ENCODE peak calls at places on chromosomes 13 and 19, in seven cellular contexts. Y, A, I, Z, V, R and J are unnamed samples.

GRCh38 chr19:55340144-55340783 is 588 bp downstream of the KMT5C start:
- DNase-seq in R (no peak), I (no peak), Y (no peak), Z (peak; percentile 43), A (no peak), V (peak; percentile 56), J (peak; percentile 37)

GRCh38 chr19:55478364-55478763 is 1.9 kb downstream of the ZNF628 start:
- DNase-seq in Z (no peak), V (no peak), R (no peak), A (no peak), Y (no peak), I (no peak), J (no peak)

GRCh38 chr13:98687319-98687718 is 65.2 kb downstream of the SLC15A1 start:
- DNase-seq in Y (no peak), Z (no peak), A (no peak), R (no peak), I (no peak), V (no peak), J (no peak)

GRCh38 chr19:7415163-7415856 is 66.6 kb downstream of the ARHGEF18 start:
- DNase-seq in I (peak; percentile 47), Y (no peak), V (no peak), A (no peak), R (no peak), Z (peak; percentile 27), J (no peak)

GRCh38 chr19:33064117-33064777 is 441 bp downstream of the RHPN2 start:
- DNase-seq in V (peak; percentile 66), R (no peak), Y (no peak), A (no peak), I (no peak), Z (peak; percentile 56), J (peak; percentile 67)

GRCh38 chr13:107373551-107373950 is 805.6 kb upstream of the ARGLU1 start:
- DNase-seq in V (no peak), Y (no peak), R (no peak), Z (no peak), A (no peak), I (no peak), J (no peak)

GRCh38 chr13:78147905-78148304 is 229.3 kb upstream of the EDNRB start:
- DNase-seq in Y (no peak), R (no peak), A (no peak), V (no peak), Z (no peak), I (no peak), J (no peak)

GRCh38 chr19:34525001-34525400 is 43.4 kb downstream of the WTIP start:
- DNase-seq in V (no peak), I (no peak), A (no peak), Z (no peak), R (no peak), Y (no peak), J (no peak)

GRCh38 chr19:53808710-53809125 is 15.4 kb downstream of the NLRP12 start:
- DNase-seq in Z (no peak), V (no peak), Y (no peak), I (no peak), R (no peak), A (no peak), J (peak; percentile 14)

GRCh38 chr19:30070198-30070969 is 128.3 kb downstream of the URI1 start:
- DNase-seq in Y (no peak), I (no peak), V (no peak), A (no peak), Z (no peak), R (no peak), J (peak; percentile 4)

GRCh38 chr13:43042410-43042921 is 19.1 kb downstream of the DNAJC15 start:
- DNase-seq in I (no peak), Z (no peak), A (no peak), R (no peak), V (no peak), Y (no peak), J (no peak)

GRCh38 chr13:33639640-33640080 is 178.3 kb upstream of the RFC3 start:
- DNase-seq in Z (no peak), A (no peak), Y (no peak), V (no peak), I (no peak), R (no peak), J (no peak)

GRCh38 chr19:13629687-13630357 is 123.5 kb upstream of the CACNA1A start:
- DNase-seq in A (no peak), Z (no peak), I (no peak), Y (no peak), V (no peak), R (no peak), J (no peak)

GRCh38 chr19:35002037-35002535 is 2.0 kb downstream of the GRAMD1A start:
- DNase-seq in I (no peak), A (no peak), V (no peak), Y (no peak), R (no peak), Z (no peak), J (no peak)

GRCh38 chr13:39263033-39263432 is 224.8 kb downstream of the NHLRC3 start:
- DNase-seq in V (peak; percentile 66), Y (no peak), R (no peak), A (peak; percentile 46), Z (peak; percentile 54), I (peak; percentile 63), J (peak; percentile 42)

GRCh38 chr13:60328073-60328472 is 68.9 kb upstream of the TDRD3 start:
- DNase-seq in A (no peak), R (no peak), I (no peak), Y (no peak), V (no peak), Z (no peak), J (no peak)

GRCh38 chr13:60331249-60332012 is 65.6 kb upstream of the TDRD3 start:
- DNase-seq in R (no peak), Z (no peak), I (no peak), A (no peak), V (no peak), Y (no peak), J (no peak)

GRCh38 chr13:60326273-60326672 is 70.7 kb upstream of the TDRD3 start:
- DNase-seq in Y (no peak), A (no peak), I (no peak), Z (no peak), V (no peak), R (no peak), J (no peak)

GRCh38 chr13:60327551-60327950 is 69.5 kb upstream of the TDRD3 start:
- DNase-seq in Z (no peak), V (peak; percentile 11), A (no peak), Y (no peak), I (no peak), R (no peak), J (no peak)

GRCh38 chr13:60329221-60329983 is 67.6 kb upstream of the TDRD3 start:
- DNase-seq in Y (no peak), V (peak; percentile 71), I (peak; percentile 43), A (no peak), Z (peak; percentile 42), R (no peak), J (peak; percentile 26)
- TF ChIP-seq CTCF in Y (peak; percentile 27), V (no peak), I (no peak), A (no peak), Z (no peak), R (peak; percentile 21), J (peak; percentile 58)

DNA sequence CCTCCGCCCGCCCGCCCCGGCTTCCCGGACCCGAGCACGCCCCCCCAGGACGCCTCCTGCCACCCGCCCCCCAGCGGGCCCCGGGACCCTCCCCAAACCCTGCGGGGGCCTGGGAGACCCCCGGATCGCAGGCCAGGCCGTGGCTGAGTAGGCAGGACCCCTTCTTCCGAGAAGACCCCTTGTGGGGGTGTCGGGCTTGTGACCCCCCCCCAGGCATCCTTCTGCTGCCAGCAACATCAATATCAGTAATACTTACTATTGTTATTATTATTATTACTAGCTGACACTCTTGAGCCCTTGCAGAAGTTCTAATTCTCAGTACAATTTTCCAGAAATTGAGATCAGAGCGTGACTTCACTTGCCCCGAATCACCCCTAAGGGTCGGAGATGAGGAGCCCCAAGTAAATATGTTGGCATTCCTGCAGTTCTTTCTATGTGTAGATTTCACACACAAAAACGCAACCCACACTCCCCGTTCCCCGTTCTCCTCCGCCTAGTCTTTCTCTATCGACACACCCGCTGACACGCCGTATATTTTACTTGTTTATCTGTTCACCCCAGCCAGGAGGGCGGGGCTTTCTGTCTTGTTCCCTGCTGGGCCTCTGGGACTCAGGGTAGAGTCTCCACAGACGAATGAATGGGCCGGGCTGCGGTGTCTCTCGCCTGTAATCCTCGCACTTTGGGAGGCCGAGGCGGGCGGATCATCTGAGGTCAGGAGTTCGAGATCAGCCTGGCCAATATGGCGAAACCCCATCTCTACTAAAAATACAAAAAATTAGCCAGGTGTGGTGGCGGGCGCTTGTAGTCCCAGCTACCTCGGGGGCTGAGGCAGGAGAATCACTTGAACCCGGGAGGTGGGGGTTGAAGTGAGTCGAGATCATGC is 14.7 kb downstream of the TLE5 start:
- DNase-seq in R (no peak), A (peak; percentile 98), I (peak; percentile 92), Z (peak; percentile 95), V (peak; percentile 95), Y (peak; percentile 86), J (peak; percentile 96)
- H3K4me3 ChIP-seq in R (peak overlapping the region; percentile 19), A (peak overlapping the region; percentile 31), I (peak overlapping the region; percentile 15), Z (peak overlapping the region; percentile 3), V (no peak overlapping the region), Y (peak overlapping the region; percentile 50), J (peak overlapping the region; percentile 58)

DNA sequence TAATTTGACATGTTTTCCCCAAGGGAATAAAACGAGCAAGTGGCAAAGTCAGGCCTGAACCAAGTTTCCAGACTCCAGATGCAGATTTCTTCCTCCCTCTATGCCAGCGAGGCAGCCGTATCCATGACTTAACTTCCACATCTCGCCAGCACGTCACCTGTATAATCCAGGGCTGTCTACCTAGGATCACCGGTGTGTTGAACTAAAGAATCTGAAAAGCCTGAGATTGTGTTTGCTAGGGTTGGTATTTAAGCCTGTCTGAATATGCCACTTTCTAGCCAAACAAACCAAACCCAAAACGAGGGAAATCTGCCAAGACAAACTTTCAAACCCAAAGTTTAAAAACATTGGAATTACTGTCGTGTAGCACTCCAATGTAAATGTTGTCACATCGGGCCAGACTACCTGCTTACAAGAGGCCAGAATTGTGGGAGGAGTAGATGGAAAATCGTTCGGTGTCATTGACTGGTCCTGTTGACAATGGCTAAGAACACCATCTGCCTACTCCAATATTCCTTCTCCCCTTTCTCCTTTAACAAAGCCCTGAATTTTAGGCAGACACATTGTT is 747.9 kb downstream of the EFNB2 start:
- DNase-seq in I (no peak), Z (peak; percentile 24), Y (no peak), R (no peak), A (no peak), V (peak; percentile 28), J (no peak)
- H3K9me3 ChIP-seq in I (no peaks in the 10 kb centered on the region), Z (no peaks in the 10 kb centered on the region), Y (no peaks in the 10 kb centered on the region), R (no peaks in the 10 kb centered on the region), A (no peaks in the 10 kb centered on the region), V (no peaks in the 10 kb centered on the region), J (no peaks in the 10 kb centered on the region)

DNA sequence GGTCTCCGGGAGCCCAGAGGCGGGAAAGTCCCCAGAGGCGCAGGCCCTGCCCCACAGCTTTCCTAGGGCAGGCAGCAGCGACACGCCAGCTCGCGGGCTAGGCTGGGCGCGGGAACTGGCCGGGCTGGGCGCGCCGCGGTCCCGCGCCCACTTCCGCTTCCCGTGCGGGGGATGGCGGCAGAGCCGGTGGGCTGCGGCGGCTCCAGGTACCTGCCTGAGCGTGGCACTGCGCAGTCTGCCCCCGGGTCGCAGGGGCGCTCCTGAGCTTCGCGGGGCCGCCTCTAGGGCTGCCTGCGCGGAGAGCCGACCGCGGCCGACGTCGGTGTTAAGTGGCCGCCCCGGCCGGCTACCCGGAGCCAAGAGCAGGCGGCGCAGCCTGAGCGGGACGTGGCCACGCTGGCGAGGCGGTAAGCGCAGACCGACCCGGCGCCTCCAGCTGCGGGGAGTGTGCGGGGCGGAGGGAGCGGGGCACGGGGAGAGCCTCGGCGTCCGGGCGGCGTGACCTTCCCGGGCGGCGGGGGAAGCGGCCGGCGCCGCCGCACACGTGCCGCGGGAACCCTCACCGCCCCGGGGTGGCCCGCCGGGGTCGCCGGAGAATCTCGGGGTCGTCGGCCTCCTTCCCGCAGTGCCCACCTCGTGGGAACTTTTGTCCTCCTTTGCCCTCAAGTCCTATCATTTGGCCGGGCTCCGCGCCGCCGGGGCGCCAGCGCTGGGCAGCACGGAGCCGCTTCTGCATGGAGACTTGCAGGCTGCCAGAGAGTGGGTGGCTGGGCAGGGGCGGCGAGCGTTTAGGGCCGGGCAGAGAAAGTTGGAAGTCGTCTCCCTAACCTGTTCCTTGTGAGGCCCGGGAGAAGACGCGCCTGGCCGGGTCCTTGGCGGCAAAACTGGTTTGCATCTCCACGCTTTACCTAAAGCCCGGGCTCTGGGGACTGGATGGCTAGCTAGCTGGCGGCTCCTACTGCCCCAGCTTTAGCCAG is 31.4 kb upstream of the MPHOSPH8 start:
- DNase-seq in R (no peak), Y (peak; percentile 70), I (peak; percentile 48), Z (peak; percentile 30), V (peak; percentile 30), A (no peak), J (peak; percentile 78)
- TF ChIP-seq CTCF in R (no peak), Y (peak; percentile 29), I (no peak), Z (no peak), V (no peak), A (no peak), J (peak; percentile 46)